ENCODE peak calls at places on chromosomes 5 and 9, in eight cellular contexts. One of them, this sample, is unnamed. For H3K4me1 and H3K9me3, the result is how much of the 10 kb centered on the place peaks cover.

GRCh38 chr9:95506692-95507455 is 9.9 kb downstream of the PTCH1 start:
- DNase-seq in A549: peak
- DNase-seq in MM.1S: peak
- DNase-seq in ovary: peak
- DNase-seq in aorta: peak
- DNase-seq in PC-3: peak
- DNase-seq in small intestine: peak
- DNase-seq in neuronal stem cell: no peak
- DNase-seq in this sample: peak

GRCh38 chr9:97556036-97556720 is 54.7 kb downstream of the TMOD1 start:
- DNase-seq in A549: no peak
- DNase-seq in MM.1S: no peak
- DNase-seq in ovary: no peak
- DNase-seq in aorta: no peak
- DNase-seq in PC-3: no peak
- DNase-seq in small intestine: no peak
- DNase-seq in neuronal stem cell: no peak
- DNase-seq in this sample: no peak

GRCh38 chr9:121744002-121744686 is 92.7 kb downstream of the DAB2IP start:
- DNase-seq in A549: peak
- DNase-seq in MM.1S: no peak
- DNase-seq in ovary: no peak
- DNase-seq in aorta: no peak
- DNase-seq in PC-3: peak
- DNase-seq in small intestine: peak
- DNase-seq in neuronal stem cell: no peak
- DNase-seq in this sample: peak

GRCh38 chr5:124740991-124741583 is 5.4 kb downstream of the ZNF608 start:
- DNase-seq in A549: no peak
- DNase-seq in MM.1S: no peak
- DNase-seq in ovary: no peak
- DNase-seq in aorta: no peak
- DNase-seq in PC-3: peak
- DNase-seq in small intestine: no peak
- DNase-seq in neuronal stem cell: no peak
- DNase-seq in this sample: no peak

GRCh38 chr5:133370281-133370890 is 242.0 kb downstream of the FSTL4 start:
- DNase-seq in A549: no peak
- DNase-seq in MM.1S: no peak
- DNase-seq in ovary: no peak
- DNase-seq in aorta: no peak
- DNase-seq in PC-3: peak
- DNase-seq in small intestine: no peak
- DNase-seq in neuronal stem cell: no peak
- DNase-seq in this sample: no peak

GRCh38 chr9:114995681-114996221 is 65.4 kb upstream of the TNFSF8 start:
- DNase-seq in A549: no peak
- DNase-seq in MM.1S: no peak
- DNase-seq in ovary: no peak
- DNase-seq in aorta: no peak
- DNase-seq in PC-3: no peak
- DNase-seq in small intestine: no peak
- DNase-seq in neuronal stem cell: no peak
- DNase-seq in this sample: no peak

GRCh38 chr9:133708770-133709611 is 29.2 kb downstream of the SARDH start:
- DNase-seq in A549: no peak
- DNase-seq in MM.1S: no peak
- DNase-seq in ovary: no peak
- DNase-seq in aorta: peak
- DNase-seq in PC-3: no peak
- DNase-seq in small intestine: no peak
- DNase-seq in neuronal stem cell: no peak
- DNase-seq in this sample: peak

GRCh38 chr5:16983022-16983639 is 47.0 kb upstream of the MYO10 start:
- DNase-seq in A549: no peak
- DNase-seq in MM.1S: no peak
- DNase-seq in ovary: peak
- DNase-seq in aorta: no peak
- DNase-seq in PC-3: no peak
- DNase-seq in small intestine: peak
- DNase-seq in neuronal stem cell: no peak
- DNase-seq in this sample: no peak

GRCh38 chr5:74063821-74064598 is 438.0 kb downstream of the ARHGEF28 start:
- DNase-seq in A549: no peak
- DNase-seq in MM.1S: no peak
- DNase-seq in ovary: no peak
- DNase-seq in aorta: no peak
- DNase-seq in PC-3: peak
- DNase-seq in small intestine: no peak
- DNase-seq in neuronal stem cell: no peak
- DNase-seq in this sample: peak

GRCh38 chr5:124371121-124371706 is 375.2 kb downstream of the ZNF608 start:
- DNase-seq in A549: no peak
- DNase-seq in MM.1S: no peak
- DNase-seq in ovary: no peak
- DNase-seq in aorta: peak
- DNase-seq in PC-3: no peak
- DNase-seq in small intestine: no peak
- DNase-seq in neuronal stem cell: no peak
- DNase-seq in this sample: no peak

GRCh38 chr9:110688329-110688728 is 19.7 kb downstream of the MUSK start:
- DNase-seq in A549: no peak
- DNase-seq in MM.1S: no peak
- DNase-seq in ovary: no peak
- DNase-seq in aorta: no peak
- DNase-seq in PC-3: no peak
- DNase-seq in small intestine: no peak
- DNase-seq in neuronal stem cell: no peak
- DNase-seq in this sample: no peak

GRCh38 chr5:147789820-147790219 is 7.3 kb upstream of the JAKMIP2 start:
- DNase-seq in A549: no peak
- DNase-seq in MM.1S: no peak
- DNase-seq in ovary: no peak
- DNase-seq in aorta: no peak
- DNase-seq in PC-3: no peak
- DNase-seq in small intestine: no peak
- DNase-seq in neuronal stem cell: no peak
- DNase-seq in this sample: no peak

GRCh38 chr5:994821-995220 is 13.8 kb upstream of the NKD2 start:
- DNase-seq in A549: no peak
- DNase-seq in MM.1S: no peak
- DNase-seq in ovary: no peak
- DNase-seq in aorta: peak
- DNase-seq in PC-3: no peak
- DNase-seq in small intestine: no peak
- DNase-seq in neuronal stem cell: no peak
- DNase-seq in this sample: no peak

GRCh38 chr5:989961-990530 is 18.6 kb upstream of the NKD2 start:
- DNase-seq in A549: no peak
- DNase-seq in MM.1S: no peak
- DNase-seq in ovary: no peak
- DNase-seq in aorta: peak
- DNase-seq in PC-3: peak
- DNase-seq in small intestine: no peak
- DNase-seq in neuronal stem cell: no peak
- DNase-seq in this sample: no peak

GRCh38 chr5:994272-994607 is 14.4 kb upstream of the NKD2 start:
- DNase-seq in A549: no peak
- DNase-seq in MM.1S: no peak
- DNase-seq in ovary: no peak
- DNase-seq in aorta: peak
- DNase-seq in PC-3: no peak
- DNase-seq in small intestine: no peak
- DNase-seq in neuronal stem cell: no peak
- DNase-seq in this sample: no peak

GRCh38 chr5:988316-988715 is 20.3 kb upstream of the NKD2 start:
- DNase-seq in A549: no peak
- DNase-seq in MM.1S: no peak
- DNase-seq in ovary: no peak
- DNase-seq in aorta: no peak
- DNase-seq in PC-3: no peak
- DNase-seq in small intestine: no peak
- DNase-seq in neuronal stem cell: no peak
- DNase-seq in this sample: no peak

DNA sequence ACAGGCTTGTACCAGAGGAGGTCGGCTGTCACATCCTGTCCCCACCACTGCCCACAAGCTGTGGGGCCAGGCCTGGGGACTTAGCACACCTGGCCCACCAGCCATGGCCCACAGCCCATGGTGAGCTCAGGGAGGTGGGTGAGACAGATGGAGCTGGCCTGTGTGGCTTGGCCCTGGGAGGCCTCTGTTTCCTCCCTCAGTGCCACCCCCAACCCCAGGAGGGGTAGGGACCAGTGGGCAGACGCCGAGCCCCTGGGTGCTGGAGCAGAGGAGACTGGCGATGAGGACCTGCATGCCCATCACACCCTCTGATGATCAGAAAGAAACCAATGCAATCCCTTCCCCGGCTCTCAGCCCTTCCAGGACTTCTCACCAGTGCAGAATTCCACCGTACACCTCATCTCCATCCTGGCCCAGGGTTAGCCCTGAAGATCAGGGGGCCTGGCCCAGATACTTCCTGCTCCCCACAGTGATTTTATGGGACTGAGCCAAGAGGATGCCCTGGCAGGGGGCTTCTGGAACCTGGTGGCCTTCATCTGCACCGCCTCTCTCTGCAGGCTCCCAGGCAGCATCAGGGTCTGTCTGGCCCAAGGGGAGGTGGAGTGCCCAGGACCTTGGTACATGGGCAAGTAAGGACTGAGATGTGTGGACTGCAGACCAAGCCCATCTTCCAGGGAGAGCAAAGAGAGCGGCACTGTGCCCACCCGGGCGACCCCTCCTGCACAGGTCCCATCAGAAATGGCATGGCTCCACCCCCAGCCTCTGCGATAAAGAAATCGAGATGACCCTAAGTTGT is 16.9 kb upstream of the NKD2 start:
- DNase-seq in A549: no peak
- DNase-seq in MM.1S: no peak
- DNase-seq in ovary: no peak
- DNase-seq in aorta: peak
- DNase-seq in PC-3: no peak
- DNase-seq in small intestine: no peak
- DNase-seq in neuronal stem cell: no peak
- DNase-seq in this sample: no peak
- H3K27ac ChIP-seq in A549: no peak
- H3K27ac ChIP-seq in MM.1S: no peak
- H3K27ac ChIP-seq in ovary: no peak
- H3K27ac ChIP-seq in aorta: no peak
- H3K27ac ChIP-seq in PC-3: no peak
- H3K27ac ChIP-seq in small intestine: no peak
- H3K27ac ChIP-seq in neuronal stem cell: no peak
- H3K27ac ChIP-seq in this sample: no peak

GRCh38 chr9:127336708-127337352 is 60.1 kb upstream of the SLC2A8 start:
- DNase-seq in A549: peak
- DNase-seq in MM.1S: no peak
- DNase-seq in ovary: peak
- DNase-seq in aorta: peak
- DNase-seq in PC-3: peak
- DNase-seq in small intestine: peak
- DNase-seq in neuronal stem cell: no peak
- DNase-seq in this sample: peak
- H3K4me1 ChIP-seq in A549: under half
- H3K4me1 ChIP-seq in MM.1S: under half
- H3K4me1 ChIP-seq in ovary: under half
- H3K4me1 ChIP-seq in aorta: under half
- H3K4me1 ChIP-seq in PC-3: under half
- H3K4me1 ChIP-seq in small intestine: under half
- H3K4me1 ChIP-seq in neuronal stem cell: under half
- H3K4me1 ChIP-seq in this sample: under half

DNA sequence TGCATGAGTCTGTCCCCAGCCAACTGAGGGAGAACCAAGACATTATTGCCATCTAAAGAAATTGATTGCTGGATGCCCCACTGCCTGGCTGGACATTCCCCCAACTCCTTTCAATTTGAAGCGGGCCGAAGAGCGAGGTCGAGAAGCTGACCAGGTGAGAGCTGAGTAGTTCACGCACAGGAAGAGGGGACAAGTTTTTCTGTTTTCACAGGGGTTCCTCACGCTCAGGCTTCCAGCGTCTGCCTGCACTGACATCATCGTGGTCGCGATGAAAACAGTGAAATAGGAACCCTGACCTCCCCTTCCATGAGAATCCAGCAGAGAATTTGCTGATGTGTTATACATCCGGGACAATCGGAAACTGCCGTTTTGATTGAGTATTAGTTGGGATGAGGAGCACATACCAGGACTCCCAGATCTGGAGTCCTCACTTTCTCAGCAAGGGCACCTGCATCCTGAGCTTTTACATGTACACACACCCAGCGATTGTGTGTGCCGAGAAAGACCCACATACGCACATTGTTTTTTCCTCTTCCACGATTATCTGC is 3.1 kb upstream of the DMRT3 start:
- DNase-seq in A549: no peak
- DNase-seq in MM.1S: no peak
- DNase-seq in ovary: no peak
- DNase-seq in aorta: no peak
- DNase-seq in PC-3: no peak
- DNase-seq in small intestine: no peak
- DNase-seq in neuronal stem cell: no peak
- DNase-seq in this sample: no peak
- H3K9me3 ChIP-seq in A549: under half
- H3K9me3 ChIP-seq in MM.1S: under half
- H3K9me3 ChIP-seq in ovary: under half
- H3K9me3 ChIP-seq in aorta: under half
- H3K9me3 ChIP-seq in PC-3: under half
- H3K9me3 ChIP-seq in small intestine: under half
- H3K9me3 ChIP-seq in neuronal stem cell: under half
- H3K9me3 ChIP-seq in this sample: under half

GRCh38 chr5:1299961-1300360 is 5.1 kb upstream of the TERT start:
- DNase-seq in A549: no peak
- DNase-seq in MM.1S: no peak
- DNase-seq in ovary: no peak
- DNase-seq in aorta: no peak
- DNase-seq in PC-3: no peak
- DNase-seq in small intestine: no peak
- DNase-seq in neuronal stem cell: no peak
- DNase-seq in this sample: no peak
- H3K27ac ChIP-seq in A549: no peak
- H3K27ac ChIP-seq in MM.1S: no peak
- H3K27ac ChIP-seq in ovary: no peak
- H3K27ac ChIP-seq in aorta: no peak
- H3K27ac ChIP-seq in PC-3: no peak
- H3K27ac ChIP-seq in small intestine: no peak
- H3K27ac ChIP-seq in neuronal stem cell: no peak
- H3K27ac ChIP-seq in this sample: no peak

DNA sequence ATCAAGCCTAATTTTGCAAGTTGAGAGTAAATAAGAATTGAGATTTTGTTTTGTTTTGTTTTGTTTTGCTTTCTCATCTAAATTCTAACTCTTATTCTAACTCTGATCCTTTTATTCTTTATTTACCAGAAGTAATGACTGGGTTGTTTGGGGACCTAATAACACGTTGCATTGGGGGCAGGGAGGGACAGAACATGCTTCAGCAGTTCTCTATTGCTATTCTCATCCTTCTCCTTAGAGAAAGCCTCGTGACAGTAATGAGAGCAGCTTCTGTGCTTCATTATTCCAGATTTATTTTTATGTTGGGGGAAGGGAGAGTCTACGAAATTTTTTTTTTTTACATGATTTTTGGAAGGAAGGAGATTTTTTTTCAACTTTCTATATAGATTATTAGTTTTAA is 21.1 kb downstream of the CPEB4 start:
- DNase-seq in A549: no peak
- DNase-seq in MM.1S: peak
- DNase-seq in ovary: no peak
- DNase-seq in aorta: peak
- DNase-seq in PC-3: no peak
- DNase-seq in small intestine: no peak
- DNase-seq in neuronal stem cell: no peak
- DNase-seq in this sample: no peak
- H3K4me1 ChIP-seq in A549: under half
- H3K4me1 ChIP-seq in MM.1S: half or more
- H3K4me1 ChIP-seq in ovary: under half
- H3K4me1 ChIP-seq in aorta: under half
- H3K4me1 ChIP-seq in PC-3: under half
- H3K4me1 ChIP-seq in small intestine: under half
- H3K4me1 ChIP-seq in neuronal stem cell: under half
- H3K4me1 ChIP-seq in this sample: under half